ENCODE peak calls at places on chromosomes 6 and 20, in eight cellular contexts. U is A549, L is osteocyte, R is mucosa of descending colon, K is kidney, G is progenitor cell of endocrine pancreas, Y is cardiac fibroblast, J is NB4. T is an unnamed sample.

GRCh38 chr20:49717693-49718092 is 4.0 kb upstream of the B4GALT5 start:
- DNase-seq in U (peak), L (no peak), R (no peak), K (no peak), G (no peak), Y (no peak), J (peak), T (no peak)

GRCh38 chr6:148629197-148629909 is 117.5 kb upstream of the UST start:
- DNase-seq in U (no peak), L (no peak), R (no peak), K (no peak), G (no peak), Y (no peak), J (no peak), T (no peak)

GRCh38 chr20:50541606-50542041 is 31.4 kb downstream of the PTPN1 start:
- DNase-seq in U (no peak), L (no peak), R (no peak), K (no peak), G (no peak), Y (no peak), J (peak), T (peak)

GRCh38 chr20:32574296-32575226 is 10.6 kb downstream of the NOL4L start:
- DNase-seq in U (peak), L (peak), R (no peak), K (peak), G (no peak), Y (peak), J (peak), T (peak)

GRCh38 chr6:21992178-21992967 is 304.5 kb downstream of the PRL start:
- DNase-seq in U (no peak), L (no peak), R (peak), K (no peak), G (no peak), Y (peak), J (peak), T (peak)

GRCh38 chr20:62028384-62028783 is 37.3 kb downstream of the TAF4 start:
- DNase-seq in U (no peak), L (no peak), R (no peak), K (peak), G (no peak), Y (no peak), J (no peak), T (no peak)

GRCh38 chr6:42088101-42088591 is 37.8 kb downstream of the TAF8 start:
- DNase-seq in U (peak), L (no peak), R (no peak), K (peak), G (no peak), Y (peak), J (no peak), T (peak)

GRCh38 chr6:149925974-149926777 is 3.3 kb upstream of the RAET1G start:
- DNase-seq in U (peak), L (peak), R (peak), K (peak), G (peak), Y (peak), J (peak), T (peak)

GRCh38 chr20:39263076-39263475 is 300.9 kb downstream of the DHX35 start:
- DNase-seq in U (no peak), L (no peak), R (no peak), K (no peak), G (no peak), Y (no peak), J (no peak), T (peak)

GRCh38 chr6:31057426-31058003 is 47.2 kb downstream of the MUC22 start:
- DNase-seq in U (no peak), L (no peak), R (no peak), K (no peak), G (no peak), Y (no peak), J (no peak), T (no peak)

GRCh38 chr6:43383021-43383667 is 13.7 kb upstream of the ZNF318 start:
- DNase-seq in U (no peak), L (no peak), R (no peak), K (no peak), G (no peak), Y (peak), J (no peak), T (peak)

GRCh38 chr6:43389713-43390265 is 20.3 kb upstream of the ZNF318 start:
- DNase-seq in U (no peak), L (no peak), R (no peak), K (no peak), G (no peak), Y (no peak), J (no peak), T (no peak)

GRCh38 chr6:43391448-43392031 is 22.1 kb upstream of the ZNF318 start:
- DNase-seq in U (no peak), L (no peak), R (no peak), K (no peak), G (no peak), Y (no peak), J (peak), T (no peak)

DNA sequence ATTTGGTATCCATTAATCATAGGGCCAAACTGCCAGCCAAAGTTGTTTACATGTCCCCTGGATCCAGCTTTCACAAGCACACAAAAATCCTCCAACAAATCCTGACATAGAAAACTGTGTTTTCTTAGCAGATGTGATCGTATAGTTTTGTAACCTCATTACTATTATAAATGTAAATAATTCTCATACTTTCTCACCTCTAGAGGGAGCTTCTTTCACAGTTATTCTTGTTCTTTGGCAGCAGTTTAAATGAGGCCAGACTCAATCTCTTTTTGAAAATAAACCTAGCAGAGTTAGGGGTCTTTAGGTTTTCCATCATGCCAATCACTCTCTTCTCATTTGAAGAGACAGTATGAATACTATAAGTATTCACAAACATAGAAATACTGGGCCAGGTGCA is 17.0 kb upstream of the ZNF318 start:
- DNase-seq in U (no peak), L (no peak), R (no peak), K (no peak), G (no peak), Y (no peak), J (peak), T (no peak)
- TF ChIP-seq CTCF in U (no peak), L (peak), R (no peak), K (peak), G (peak), Y (no peak), J (peak), T (no peak)

DNA sequence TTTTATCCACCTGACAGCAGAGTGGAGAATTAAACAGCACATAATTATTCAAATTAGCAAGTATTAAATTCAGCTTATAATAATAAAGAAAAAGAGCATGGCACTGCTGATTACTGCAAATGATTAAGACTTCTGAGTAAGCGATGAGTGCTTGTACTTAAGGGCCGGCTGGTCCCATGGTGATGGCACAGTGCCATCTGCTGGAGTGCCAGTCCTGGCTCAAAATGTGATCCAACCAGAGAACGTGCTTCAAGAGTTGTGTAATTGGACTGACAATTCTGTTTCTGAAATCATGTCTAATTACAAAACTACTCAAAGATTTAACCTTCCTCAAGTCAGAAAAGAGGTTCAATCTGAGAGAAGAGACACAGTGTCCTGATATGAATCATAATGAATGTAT is 181.6 kb upstream of the RGS17 start:
- DNase-seq in U (peak), L (no peak), R (peak), K (peak), G (no peak), Y (peak), J (peak), T (peak)
- TF ChIP-seq CTCF in U (peak), L (peak), R (peak), K (peak), G (peak), Y (peak), J (peak), T (peak)

DNA sequence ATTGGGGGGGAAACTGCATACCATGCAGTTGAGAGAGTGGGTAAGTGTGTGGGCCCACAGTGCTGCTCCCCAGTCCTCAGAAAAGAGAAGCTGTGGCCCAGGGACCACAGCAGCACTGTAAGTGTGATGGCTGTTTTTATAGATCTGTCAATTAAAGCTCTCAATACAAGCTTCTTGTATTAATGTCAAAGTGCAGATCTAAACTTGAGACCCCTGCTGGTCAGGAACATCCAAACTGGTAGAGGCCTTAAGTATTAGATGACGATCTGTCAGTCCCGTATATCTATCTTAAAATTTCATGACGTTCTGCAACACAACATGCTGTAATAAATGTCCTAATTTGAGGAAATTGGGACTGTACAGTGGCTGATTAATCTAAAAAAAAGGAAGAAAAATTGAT is 74.8 kb downstream of the TULP4 start:
- DNase-seq in U (peak), L (no peak), R (no peak), K (no peak), G (no peak), Y (no peak), J (peak), T (no peak)
- TF ChIP-seq CTCF in U (no peak), L (no peak), R (no peak), K (no peak), G (peak), Y (no peak), J (peak), T (peak)

GRCh38 chr20:1423206-1423605 is 30.4 kb upstream of the FKBP1A start:
- DNase-seq in U (no peak), L (peak), R (no peak), K (no peak), G (no peak), Y (no peak), J (no peak), T (no peak)

GRCh38 chr20:1422756-1423155 is 29.9 kb upstream of the FKBP1A start:
- DNase-seq in U (no peak), L (peak), R (no peak), K (no peak), G (no peak), Y (peak), J (no peak), T (no peak)

GRCh38 chr20:1426231-1426849 is 33.5 kb upstream of the FKBP1A start:
- DNase-seq in U (no peak), L (peak), R (no peak), K (no peak), G (no peak), Y (no peak), J (no peak), T (no peak)

GRCh38 chr20:1424336-1424735 is 31.5 kb upstream of the FKBP1A start:
- DNase-seq in U (no peak), L (no peak), R (no peak), K (no peak), G (no peak), Y (no peak), J (no peak), T (no peak)

DNA sequence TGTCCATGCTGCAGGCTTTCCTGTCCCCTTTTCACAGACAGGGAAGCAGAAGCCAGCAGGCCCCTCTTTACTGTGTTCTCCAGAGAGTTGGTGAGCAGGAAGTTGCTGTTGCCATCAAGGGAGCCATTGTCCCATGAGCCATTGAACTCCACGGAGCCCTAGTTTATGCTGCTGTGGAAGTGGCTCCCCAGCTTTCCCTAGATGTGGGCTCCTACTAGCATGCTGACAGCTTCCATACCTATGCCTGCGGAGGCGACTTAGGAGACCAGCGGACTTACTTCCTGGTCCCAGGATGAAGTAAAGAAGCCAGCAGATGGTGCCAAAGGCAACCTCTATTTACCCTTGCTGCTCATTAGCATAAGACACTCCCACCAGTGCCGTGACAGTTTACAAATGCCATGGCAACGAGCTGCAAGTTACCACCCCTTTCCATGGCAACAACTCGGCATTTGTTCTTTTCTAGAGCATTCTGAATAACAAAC is 30.8 kb upstream of the FKBP1A start:
- DNase-seq in U (no peak), L (peak), R (peak), K (no peak), G (peak), Y (peak), J (peak), T (peak)
- TF ChIP-seq CTCF in U (peak), L (no peak), R (no peak), K (no peak), G (peak), Y (peak), J (peak), T (peak)

GRCh38 chr20:19874328-19874727 is 116.3 kb downstream of the RIN2 start:
- DNase-seq in U (no peak), L (no peak), R (no peak), K (no peak), G (no peak), Y (no peak), J (no peak), T (no peak)
- TF ChIP-seq CTCF in U (no peak), L (no peak), R (no peak), K (no peak), G (no peak), Y (no peak), J (no peak), T (no peak)

GRCh38 chr6:170578909-170579308 is 5.5 kb downstream of the PDCD2 start:
- DNase-seq in U (no peak), L (no peak), R (no peak), K (no peak), G (no peak), Y (no peak), J (no peak), T (no peak)

GRCh38 chr6:170572704-170573466 is 11.6 kb downstream of the PDCD2 start:
- DNase-seq in U (no peak), L (no peak), R (no peak), K (no peak), G (no peak), Y (no peak), J (no peak), T (no peak)

DNA sequence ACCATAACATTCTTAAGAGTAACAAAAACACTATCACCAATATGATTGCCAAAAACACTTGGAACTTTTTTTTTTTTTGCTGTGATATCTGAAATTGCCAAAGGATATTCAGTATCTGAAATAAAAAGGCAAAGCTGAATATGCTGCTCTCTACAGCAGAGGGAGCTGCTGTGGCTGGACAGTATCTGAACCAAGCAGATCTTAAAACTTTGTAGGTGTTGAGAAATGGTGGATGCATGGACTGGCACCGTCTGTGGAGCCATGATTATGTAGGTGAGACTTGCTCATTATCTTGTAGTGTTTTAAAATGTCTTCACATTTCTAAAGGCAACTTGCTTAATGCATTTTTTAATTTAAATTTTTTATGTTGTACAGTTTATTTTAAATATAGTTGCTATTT is 9.2 kb downstream of the PDCD2 start:
- DNase-seq in U (no peak), L (no peak), R (no peak), K (no peak), G (no peak), Y (peak), J (peak), T (peak)
- TF ChIP-seq CTCF in U (peak), L (peak), R (no peak), K (no peak), G (no peak), Y (peak), J (peak), T (peak)

DNA sequence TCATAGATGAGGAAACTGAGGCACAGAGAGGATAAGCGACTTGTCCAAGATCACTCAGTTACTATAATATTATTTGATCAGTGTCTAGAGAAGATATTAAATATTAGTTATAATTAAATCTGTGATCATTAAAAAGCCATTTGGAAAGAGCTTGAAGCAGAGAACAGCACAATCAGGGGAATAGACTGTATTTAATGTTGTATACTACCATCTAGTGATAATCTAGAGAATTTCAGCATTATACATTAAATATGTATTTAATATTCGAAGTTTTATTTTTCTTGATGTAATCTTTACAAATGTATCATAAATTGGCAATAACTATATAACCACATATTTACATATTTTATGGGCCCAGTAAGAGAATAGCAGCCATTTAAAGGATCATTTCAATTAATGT is 20.2 kb upstream of the MTCL3 start:
- DNase-seq in U (no peak), L (no peak), R (no peak), K (no peak), G (no peak), Y (peak), J (peak), T (peak)
- TF ChIP-seq CTCF in U (peak), L (peak), R (no peak), K (peak), G (peak), Y (peak), J (no peak), T (peak)

T was measured in choroid plexus epithelial cell.